ENCODE peak calls at places on chromosomes 13 and 19, in nine cellular contexts. Q is fibroblast of pulmonary artery; Z is HS-5; T is thoracic aorta; Y is DMS 273 treated with DMSO at 0.1 percent for 48 hours; X is activated CD4-positive, alpha-beta T cell treated with anti-CD3 and anti-CD28 coated beads for 24 hours; I is RPMI7951; P is neural crest cell; E is lower leg skin. A is an unnamed sample.

GRCh38 chr13:111907341-111907880 is 159.5 kb upstream of the SOX1 start:
- DNase-seq in P (no peak), Y (no peak), X (no peak), T (no peak), I (no peak), E (peak; percentile 58), Q (no peak), Z (no peak), A (no peak)

GRCh38 chr19:49133621-49134454 is 14.5 kb downstream of the PPFIA3 start:
- DNase-seq in I (no peak), E (no peak), T (no peak), Y (no peak), Q (peak; percentile 58), X (peak; percentile 47), Z (no peak), P (no peak), A (no peak)

GRCh38 chr19:12938536-12939291 is at the start of gene CALR:
- DNase-seq in T (no peak), I (peak; percentile 39), Z (no peak), P (no peak), E (peak; percentile 91), X (no peak), Q (peak; percentile 42), Y (no peak), A (no peak)

GRCh38 chr19:11506101-11506555 is 489 bp upstream of the ZNF653 start:
- DNase-seq in Z (no peak), I (no peak), E (no peak), T (no peak), P (no peak), Y (no peak), Q (no peak), X (no peak), A (no peak)

GRCh38 chr19:50384685-50385535 is 763 bp downstream of the POLD1 start:
- DNase-seq in Q (peak; percentile 18), Z (no peak), I (peak; percentile 56), P (no peak), T (no peak), E (no peak), Y (no peak), X (no peak), A (no peak)

GRCh38 chr19:2603320-2603719 is 99.2 kb downstream of the GNG7 start:
- DNase-seq in E (peak; percentile 94), I (peak; percentile 73), Z (no peak), Y (no peak), T (no peak), Q (peak; percentile 51), X (no peak), P (no peak), A (no peak)

GRCh38 chr19:38429811-38430156 is 3.7 kb upstream of the RYR1 start:
- DNase-seq in Z (no peak), Y (no peak), P (no peak), Q (no peak), E (no peak), X (no peak), T (no peak), I (no peak), A (no peak)

GRCh38 chr19:55494172-55494761 is 6.0 kb downstream of the SSC5D start:
- DNase-seq in Z (peak; percentile 45), P (no peak), Q (peak; percentile 94), E (no peak), T (no peak), Y (no peak), X (no peak), I (peak; percentile 93), A (no peak)

GRCh38 chr19:33476151-33476707 is 45.4 kb downstream of the PEPD start:
- DNase-seq in Z (no peak), T (no peak), I (no peak), Q (no peak), X (no peak), E (peak; percentile 79), Y (no peak), P (no peak), A (no peak)

GRCh38 chr19:5905072-5905778 is 553 bp downstream of the VMAC start:
- DNase-seq in E (no peak), I (no peak), T (no peak), Q (no peak), P (no peak), X (no peak), Y (no peak), Z (no peak), A (no peak)

GRCh38 chr19:35013047-35013819 is 13.1 kb downstream of the GRAMD1A start:
- DNase-seq in Y (no peak), Z (no peak), E (peak; percentile 94), P (peak; percentile 85), X (peak; percentile 70), Q (peak; percentile 79), I (peak; percentile 43), T (peak; percentile 46), A (peak; percentile 79)

GRCh38 chr13:105847532-105848295 is 687.7 kb downstream of the EFNB2 start:
- DNase-seq in E (no peak), P (no peak), Z (no peak), Q (peak; percentile 3), I (peak; percentile 55), X (no peak), T (no peak), Y (no peak), A (no peak)

GRCh38 chr19:7986321-7987083 is 18.9 kb downstream of the ELAVL1 start:
- DNase-seq in Q (peak; percentile 68), X (no peak), E (no peak), I (peak; percentile 69), T (no peak), Z (no peak), Y (no peak), P (no peak), A (no peak)

GRCh38 chr13:30874111-30874510 is 32.0 kb upstream of the MEDAG start:
- DNase-seq in P (no peak), Q (no peak), I (no peak), X (no peak), E (peak; percentile 77), Z (no peak), Y (no peak), T (no peak), A (no peak)

GRCh38 chr19:18290250-18291018 is 9.0 kb upstream of the JUND start:
- DNase-seq in Z (no peak), P (no peak), I (peak; percentile 36), Q (peak; percentile 60), E (no peak), Y (no peak), T (no peak), X (peak; percentile 90), A (peak; percentile 52)

A was measured in GM18507.